ENCODE peak calls at places on chromosomes 2 and 18, in four cellular contexts. One of them, this sample, is unnamed.

GRCh38 chr18:10414293-10414842 is 40.1 kb upstream of the APCDD1 start:
- DNase-seq in stimulated activated CD4-positive, alpha-beta T cell treated with anti-CD3 and anti-CD28 coated beads, Interleukin-15, amount 100 ng/mL, for 24 hours: no peak
- DNase-seq in thyroid gland: no peak
- DNase-seq in A172: no peak
- DNase-seq in this sample: no peak

GRCh38 chr18:54777118-54777791 is 51.0 kb upstream of the RAB27B start:
- DNase-seq in stimulated activated CD4-positive, alpha-beta T cell treated with anti-CD3 and anti-CD28 coated beads, Interleukin-15, amount 100 ng/mL, for 24 hours: no peak
- DNase-seq in thyroid gland: no peak
- DNase-seq in A172: no peak
- DNase-seq in this sample: no peak

GRCh38 chr2:185644828-185645227 is 93.8 kb upstream of the FSIP2 start:
- DNase-seq in stimulated activated CD4-positive, alpha-beta T cell treated with anti-CD3 and anti-CD28 coated beads, Interleukin-15, amount 100 ng/mL, for 24 hours: no peak
- DNase-seq in thyroid gland: no peak
- DNase-seq in A172: no peak
- DNase-seq in this sample: no peak

GRCh38 chr2:179936654-179937053 is 70.4 kb downstream of the CWC22 start:
- DNase-seq in stimulated activated CD4-positive, alpha-beta T cell treated with anti-CD3 and anti-CD28 coated beads, Interleukin-15, amount 100 ng/mL, for 24 hours: peak; percentile 49
- DNase-seq in thyroid gland: no peak
- DNase-seq in A172: peak; percentile 10
- DNase-seq in this sample: peak; percentile 32

GRCh38 chr2:192467953-192468660 is 273.4 kb upstream of the TMEFF2 start:
- DNase-seq in stimulated activated CD4-positive, alpha-beta T cell treated with anti-CD3 and anti-CD28 coated beads, Interleukin-15, amount 100 ng/mL, for 24 hours: no peak
- DNase-seq in thyroid gland: no peak
- DNase-seq in A172: no peak
- DNase-seq in this sample: no peak

GRCh38 chr2:161358838-161359237 is 50.6 kb downstream of the PSMD14 start:
- DNase-seq in stimulated activated CD4-positive, alpha-beta T cell treated with anti-CD3 and anti-CD28 coated beads, Interleukin-15, amount 100 ng/mL, for 24 hours: no peak
- DNase-seq in thyroid gland: no peak
- DNase-seq in A172: no peak
- DNase-seq in this sample: no peak

GRCh38 chr2:70069049-70069448 is 18.2 kb upstream of the PCBP1 start:
- DNase-seq in stimulated activated CD4-positive, alpha-beta T cell treated with anti-CD3 and anti-CD28 coated beads, Interleukin-15, amount 100 ng/mL, for 24 hours: peak; percentile 80
- DNase-seq in thyroid gland: no peak
- DNase-seq in A172: no peak
- DNase-seq in this sample: no peak

GRCh38 chr2:140737006-140737405 is 1393.8 kb downstream of the LRP1B start:
- DNase-seq in stimulated activated CD4-positive, alpha-beta T cell treated with anti-CD3 and anti-CD28 coated beads, Interleukin-15, amount 100 ng/mL, for 24 hours: no peak
- DNase-seq in thyroid gland: no peak
- DNase-seq in A172: no peak
- DNase-seq in this sample: no peak

GRCh38 chr2:109499549-109499948 is 114.2 kb downstream of the SEPTIN10 start:
- DNase-seq in stimulated activated CD4-positive, alpha-beta T cell treated with anti-CD3 and anti-CD28 coated beads, Interleukin-15, amount 100 ng/mL, for 24 hours: no peak
- DNase-seq in thyroid gland: peak; percentile 57
- DNase-seq in A172: no peak
- DNase-seq in this sample: no peak

GRCh38 chr2:182280128-182280527 is 146.7 kb downstream of the PDE1A start:
- DNase-seq in stimulated activated CD4-positive, alpha-beta T cell treated with anti-CD3 and anti-CD28 coated beads, Interleukin-15, amount 100 ng/mL, for 24 hours: no peak
- DNase-seq in thyroid gland: no peak
- DNase-seq in A172: peak; percentile 40
- DNase-seq in this sample: no peak

GRCh38 chr18:38619129-38619528 is 1053.5 kb upstream of the CELF4 start:
- DNase-seq in stimulated activated CD4-positive, alpha-beta T cell treated with anti-CD3 and anti-CD28 coated beads, Interleukin-15, amount 100 ng/mL, for 24 hours: no peak
- DNase-seq in thyroid gland: no peak
- DNase-seq in A172: no peak
- DNase-seq in this sample: no peak

GRCh38 chr2:98882368-98882767 is 53.7 kb downstream of the CRACDL start:
- DNase-seq in stimulated activated CD4-positive, alpha-beta T cell treated with anti-CD3 and anti-CD28 coated beads, Interleukin-15, amount 100 ng/mL, for 24 hours: no peak
- DNase-seq in thyroid gland: no peak
- DNase-seq in A172: no peak
- DNase-seq in this sample: no peak

GRCh38 chr2:233270366-233270765 is 18.9 kb downstream of the ATG16L1 start:
- DNase-seq in stimulated activated CD4-positive, alpha-beta T cell treated with anti-CD3 and anti-CD28 coated beads, Interleukin-15, amount 100 ng/mL, for 24 hours: no peak
- DNase-seq in thyroid gland: no peak
- DNase-seq in A172: no peak
- DNase-seq in this sample: no peak

GRCh38 chr2:120108749-120109148 is 95.9 kb downstream of the EPB41L5 start:
- DNase-seq in stimulated activated CD4-positive, alpha-beta T cell treated with anti-CD3 and anti-CD28 coated beads, Interleukin-15, amount 100 ng/mL, for 24 hours: no peak
- DNase-seq in thyroid gland: no peak
- DNase-seq in A172: no peak
- DNase-seq in this sample: no peak

GRCh38 chr18:32920796-32921787 is 148.3 kb upstream of the KLHL14 start:
- DNase-seq in stimulated activated CD4-positive, alpha-beta T cell treated with anti-CD3 and anti-CD28 coated beads, Interleukin-15, amount 100 ng/mL, for 24 hours: no peak
- DNase-seq in thyroid gland: no peak
- DNase-seq in A172: peak; percentile 91
- DNase-seq in this sample: peak; percentile 66

GRCh38 chr2:205754924-205755321 is 72.6 kb downstream of the NRP2 start:
- DNase-seq in stimulated activated CD4-positive, alpha-beta T cell treated with anti-CD3 and anti-CD28 coated beads, Interleukin-15, amount 100 ng/mL, for 24 hours: no peak
- DNase-seq in thyroid gland: no peak
- DNase-seq in A172: peak; percentile 84
- DNase-seq in this sample: no peak

GRCh38 chr2:23404426-23404825 is 19.4 kb downstream of the KLHL29 start:
- DNase-seq in stimulated activated CD4-positive, alpha-beta T cell treated with anti-CD3 and anti-CD28 coated beads, Interleukin-15, amount 100 ng/mL, for 24 hours: no peak
- DNase-seq in thyroid gland: no peak
- DNase-seq in A172: peak; percentile 79
- DNase-seq in this sample: no peak

GRCh38 chr2:170229744-170230143 is 51.8 kb downstream of the MYO3B start:
- DNase-seq in stimulated activated CD4-positive, alpha-beta T cell treated with anti-CD3 and anti-CD28 coated beads, Interleukin-15, amount 100 ng/mL, for 24 hours: no peak
- DNase-seq in thyroid gland: no peak
- DNase-seq in A172: no peak
- DNase-seq in this sample: no peak

GRCh38 chr18:40897884-40898283 is 1057.2 kb upstream of the PIK3C3 start:
- DNase-seq in stimulated activated CD4-positive, alpha-beta T cell treated with anti-CD3 and anti-CD28 coated beads, Interleukin-15, amount 100 ng/mL, for 24 hours: no peak
- DNase-seq in thyroid gland: no peak
- DNase-seq in A172: no peak
- DNase-seq in this sample: no peak

GRCh38 chr2:11347403-11347965 is 3.0 kb upstream of the ROCK2 start:
- DNase-seq in stimulated activated CD4-positive, alpha-beta T cell treated with anti-CD3 and anti-CD28 coated beads, Interleukin-15, amount 100 ng/mL, for 24 hours: no peak
- DNase-seq in thyroid gland: no peak
- DNase-seq in A172: no peak
- DNase-seq in this sample: no peak

GRCh38 chr2:60163691-60164090 is 389.8 kb downstream of the BCL11A start:
- DNase-seq in stimulated activated CD4-positive, alpha-beta T cell treated with anti-CD3 and anti-CD28 coated beads, Interleukin-15, amount 100 ng/mL, for 24 hours: no peak
- DNase-seq in thyroid gland: no peak
- DNase-seq in A172: no peak
- DNase-seq in this sample: no peak

GRCh38 chr2:179264238-179265081 is at the start of gene SESTD1:
- DNase-seq in stimulated activated CD4-positive, alpha-beta T cell treated with anti-CD3 and anti-CD28 coated beads, Interleukin-15, amount 100 ng/mL, for 24 hours: peak; percentile 73
- DNase-seq in thyroid gland: peak; percentile 52
- DNase-seq in A172: peak; percentile 31
- DNase-seq in this sample: peak; percentile 55

GRCh38 chr2:236782938-236783337 is 213.3 kb downstream of the ACKR3 start:
- DNase-seq in stimulated activated CD4-positive, alpha-beta T cell treated with anti-CD3 and anti-CD28 coated beads, Interleukin-15, amount 100 ng/mL, for 24 hours: peak; percentile 11
- DNase-seq in thyroid gland: no peak
- DNase-seq in A172: no peak
- DNase-seq in this sample: no peak

GRCh38 chr2:235433860-235434259 is 60.0 kb upstream of the AGAP1 start:
- DNase-seq in stimulated activated CD4-positive, alpha-beta T cell treated with anti-CD3 and anti-CD28 coated beads, Interleukin-15, amount 100 ng/mL, for 24 hours: no peak
- DNase-seq in thyroid gland: peak; percentile 71
- DNase-seq in A172: peak; percentile 47
- DNase-seq in this sample: peak; percentile 82

GRCh38 chr2:95056461-95057459 is 31.3 kb downstream of the MAL start:
- DNase-seq in stimulated activated CD4-positive, alpha-beta T cell treated with anti-CD3 and anti-CD28 coated beads, Interleukin-15, amount 100 ng/mL, for 24 hours: no peak
- DNase-seq in thyroid gland: peak; percentile 64
- DNase-seq in A172: peak; percentile 66
- DNase-seq in this sample: no peak

GRCh38 chr18:74476154-74476553 is 19.0 kb upstream of the DIPK1C start:
- DNase-seq in stimulated activated CD4-positive, alpha-beta T cell treated with anti-CD3 and anti-CD28 coated beads, Interleukin-15, amount 100 ng/mL, for 24 hours: peak; percentile 18
- DNase-seq in thyroid gland: no peak
- DNase-seq in A172: no peak
- DNase-seq in this sample: no peak

GRCh38 chr2:60553496-60553991 is at the start of gene BCL11A:
- DNase-seq in stimulated activated CD4-positive, alpha-beta T cell treated with anti-CD3 and anti-CD28 coated beads, Interleukin-15, amount 100 ng/mL, for 24 hours: no peak
- DNase-seq in thyroid gland: peak; percentile 84
- DNase-seq in A172: peak; percentile 33
- DNase-seq in this sample: peak; percentile 57

GRCh38 chr2:51695531-51695930 is 663.6 kb upstream of the NRXN1 start:
- DNase-seq in stimulated activated CD4-positive, alpha-beta T cell treated with anti-CD3 and anti-CD28 coated beads, Interleukin-15, amount 100 ng/mL, for 24 hours: no peak
- DNase-seq in thyroid gland: no peak
- DNase-seq in A172: no peak
- DNase-seq in this sample: no peak

GRCh38 chr2:240154606-240155005 is 14.1 kb upstream of the OTOS start:
- DNase-seq in stimulated activated CD4-positive, alpha-beta T cell treated with anti-CD3 and anti-CD28 coated beads, Interleukin-15, amount 100 ng/mL, for 24 hours: no peak
- DNase-seq in thyroid gland: no peak
- DNase-seq in A172: no peak
- DNase-seq in this sample: no peak

GRCh38 chr2:240564571-240565266 is 3.6 kb upstream of the RNPEPL1 start:
- DNase-seq in stimulated activated CD4-positive, alpha-beta T cell treated with anti-CD3 and anti-CD28 coated beads, Interleukin-15, amount 100 ng/mL, for 24 hours: peak; percentile 59
- DNase-seq in thyroid gland: no peak
- DNase-seq in A172: no peak
- DNase-seq in this sample: peak; percentile 47

GRCh38 chr18:23864620-23865019 is 149.9 kb upstream of the TTC39C start:
- DNase-seq in stimulated activated CD4-positive, alpha-beta T cell treated with anti-CD3 and anti-CD28 coated beads, Interleukin-15, amount 100 ng/mL, for 24 hours: peak; percentile 23
- DNase-seq in thyroid gland: no peak
- DNase-seq in A172: no peak
- DNase-seq in this sample: no peak

GRCh38 chr2:181998045-181998444 is 12.4 kb downstream of the PPP1R1C start:
- DNase-seq in stimulated activated CD4-positive, alpha-beta T cell treated with anti-CD3 and anti-CD28 coated beads, Interleukin-15, amount 100 ng/mL, for 24 hours: no peak
- DNase-seq in thyroid gland: no peak
- DNase-seq in A172: no peak
- DNase-seq in this sample: no peak

GRCh38 chr18:23453657-23454011 is 547 bp downstream of the RIOK3 start:
- DNase-seq in stimulated activated CD4-positive, alpha-beta T cell treated with anti-CD3 and anti-CD28 coated beads, Interleukin-15, amount 100 ng/mL, for 24 hours: no peak
- DNase-seq in thyroid gland: no peak
- DNase-seq in A172: peak; percentile 39
- DNase-seq in this sample: no peak

GRCh38 chr18:72692086-72692485 is 147.9 kb upstream of the CBLN2 start:
- DNase-seq in stimulated activated CD4-positive, alpha-beta T cell treated with anti-CD3 and anti-CD28 coated beads, Interleukin-15, amount 100 ng/mL, for 24 hours: no peak
- DNase-seq in thyroid gland: peak; percentile 47
- DNase-seq in A172: no peak
- DNase-seq in this sample: no peak

This sample was measured in NCI-H460.